ENCODE peak calls at places on chromosomes 1 and 21, in ten cellular contexts. O, Z, E, F, N, K, C, D, J and P are unnamed samples.

GRCh38 chr1:54415986-54416385 is 9.8 kb upstream of the SSBP3 start:
- DNase-seq in Z (no peak), N (no peak), D (no peak), E (no peak), O (no peak), F (no peak), K (no peak), C (no peak), J (no peak), P (no peak)

GRCh38 chr1:9746651-9747050 is 77.1 kb downstream of the CLSTN1 start:
- DNase-seq in E (no peak), C (no peak), F (no peak), O (no peak), Z (no peak), N (no peak), D (no peak), K (no peak), J (no peak), P (peak; percentile 58)

GRCh38 chr1:34865573-34865972 is 6.0 kb upstream of the SMIM12 start:
- DNase-seq in E (no peak), D (no peak), Z (no peak), O (no peak), J (peak; percentile 33), F (no peak), N (no peak), C (no peak), K (no peak), P (no peak)

GRCh38 chr1:169604781-169605560 is 18.7 kb upstream of the F5 start:
- DNase-seq in E (no peak), J (peak; percentile 33), C (no peak), O (peak; percentile 18), Z (no peak), D (peak; percentile 33), N (peak; percentile 63), F (no peak), K (no peak), P (no peak)

GRCh38 chr21:30234643-30235042 is 18.7 kb upstream of the CLDN8 start:
- DNase-seq in D (no peak), F (no peak), E (no peak), J (no peak), Z (no peak), N (no peak), K (no peak), C (no peak), O (no peak), P (no peak)

GRCh38 chr1:185170291-185170848 is 13.4 kb downstream of the SWT1 start:
- DNase-seq in N (peak; percentile 63), C (peak; percentile 70), E (peak; percentile 77), K (peak; percentile 59), J (peak; percentile 27), D (peak; percentile 15), Z (peak; percentile 67), O (no peak), F (peak; percentile 73), P (peak; percentile 19)

GRCh38 chr1:31798433-31799195 is 17.2 kb downstream of the SPOCD1 start:
- DNase-seq in D (no peak), O (no peak), K (no peak), C (peak; percentile 86), J (no peak), F (no peak), Z (peak; percentile 88), E (peak; percentile 55), N (no peak), P (peak; percentile 94)

GRCh38 chr1:175373786-175374623 is 181.4 kb upstream of the KIAA0040 start:
- DNase-seq in J (no peak), D (no peak), N (peak; percentile 25), Z (peak; percentile 56), F (peak; percentile 77), K (peak; percentile 29), C (peak; percentile 31), E (peak; percentile 36), O (no peak), P (no peak)